ENCODE peak calls at places on chromosome 19, in six cellular contexts. X is CD4-positive, CD25-positive, alpha-beta regulatory T cell; Y is ascending aorta; I is breast epithelium; R is body of pancreas; B is tibial artery. Q is an unnamed sample.

GRCh38 chr19:6412111-6412999 is 12.3 kb downstream of the KHSRP start:
- DNase-seq in B (no peak), R (peak), Y (no peak), I (no peak), X (peak), Q (no peak)

GRCh38 chr19:7191946-7192691 is 102.1 kb downstream of the INSR start:
- DNase-seq in I (no peak), R (no peak), B (no peak), Y (no peak), X (peak), Q (no peak)

GRCh38 chr19:37691881-37692504 is 27.6 kb downstream of the ZNF607 start:
- DNase-seq in X (peak), I (peak), R (peak), B (peak), Y (peak), Q (peak)

GRCh38 chr19:58395220-58395978 is at the start of gene RNF225:
- DNase-seq in R (no peak), X (no peak), I (peak), Y (no peak), B (no peak), Q (no peak)

GRCh38 chr19:6071840-6072239 is 38.5 kb downstream of the RFX2 start:
- DNase-seq in R (no peak), Y (no peak), I (no peak), X (no peak), B (peak), Q (peak)

GRCh38 chr19:31263317-31263716 is 85.9 kb downstream of the TSHZ3 start:
- DNase-seq in I (no peak), Y (no peak), X (no peak), B (peak), R (no peak), Q (peak)

GRCh38 chr19:42606660-42607351 is 12.1 kb upstream of the CEACAM8 start:
- DNase-seq in I (peak), X (no peak), R (peak), Y (no peak), B (no peak), Q (no peak)

GRCh38 chr19:27872370-27872769 is 1340.6 kb downstream of the UQCRFS1 start:
- DNase-seq in R (no peak), Y (no peak), I (no peak), X (no peak), B (no peak), Q (no peak)

GRCh38 chr19:52991484-52991883 is 22.2 kb upstream of the ERVV-1 start:
- DNase-seq in I (no peak), X (no peak), R (no peak), B (no peak), Y (no peak), Q (peak)

GRCh38 chr19:13238891-13239534 is 88.8 kb downstream of the IER2 start:
- DNase-seq in X (no peak), I (no peak), B (no peak), Y (no peak), R (no peak), Q (no peak)

GRCh38 chr19:5407356-5407755 is 47.9 kb upstream of the ZNRF4 start:
- DNase-seq in Y (no peak), R (no peak), X (no peak), B (no peak), I (no peak), Q (no peak)

GRCh38 chr19:55494172-55494761 is 6.0 kb downstream of the SSC5D start:
- DNase-seq in I (no peak), B (no peak), X (no peak), R (no peak), Y (no peak), Q (no peak)

GRCh38 chr19:6674868-6675305 is 4.9 kb upstream of the TNFSF14 start:
- DNase-seq in X (peak), Y (peak), B (peak), I (no peak), R (no peak), Q (peak)

GRCh38 chr19:41373993-41374392 is 2.3 kb upstream of the TMEM91 start:
- DNase-seq in R (peak), X (no peak), I (peak), Y (no peak), B (peak), Q (no peak)

GRCh38 chr19:6772028-6772865 is at the start of gene VAV1:
- DNase-seq in R (no peak), X (peak), B (no peak), I (no peak), Y (peak), Q (no peak)

GRCh38 chr19:19268453-19269385 is 4.4 kb downstream of the TM6SF2 start:
- DNase-seq in X (no peak), R (no peak), I (no peak), Y (no peak), B (no peak), Q (no peak)

GRCh38 chr19:16429066-16429758 is 42.6 kb downstream of the EPS15L1 start:
- DNase-seq in B (no peak), X (no peak), Y (no peak), I (peak), R (peak), Q (no peak)

DNA sequence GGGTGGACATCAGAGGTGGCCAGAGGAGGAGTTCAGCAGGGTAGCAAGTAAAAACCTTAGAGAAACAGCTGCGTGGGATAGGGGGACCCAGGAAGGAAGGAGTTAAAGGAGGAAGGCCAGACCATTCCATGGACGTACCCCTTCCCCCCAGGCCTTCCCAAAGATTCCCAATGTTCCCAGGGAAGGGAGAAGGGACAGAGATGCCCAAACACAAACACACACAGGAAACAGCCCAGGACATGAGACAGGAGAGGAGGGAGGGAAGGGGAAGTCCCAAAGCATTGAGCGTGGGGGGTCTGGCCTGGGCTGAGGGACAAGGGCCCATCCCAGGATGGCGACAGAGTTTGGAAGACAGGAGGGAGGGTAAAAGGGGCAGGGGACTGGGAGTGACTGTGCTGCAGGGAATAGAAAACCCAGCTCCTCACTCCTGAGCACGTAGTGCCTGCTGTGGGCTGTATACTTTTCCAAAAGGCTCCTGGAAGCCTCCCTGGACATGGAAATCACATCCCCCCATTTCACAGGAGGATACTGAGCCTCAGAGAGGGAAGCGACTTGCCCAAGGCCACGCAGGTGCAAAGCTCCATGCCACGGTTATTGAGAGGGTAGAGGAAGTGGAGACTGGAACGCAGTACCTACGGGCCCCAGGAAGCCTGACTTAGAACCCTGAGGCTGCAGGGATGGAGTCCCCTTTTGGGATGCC is 1.1 kb downstream of the SYDE1 start:
- DNase-seq in Y (no peak), I (no peak), X (no peak), R (no peak), B (no peak), Q (no peak)
- H3K4me3 ChIP-seq in Y (peak), I (peak), X (no peak), R (no peak), B (peak), Q (peak)

GRCh38 chr19:38929929-38930775 is at the start of gene SARS2:
- DNase-seq in X (peak), B (peak), Y (peak), R (peak), I (peak), Q (peak)

GRCh38 chr19:38930776-38931761 is at the start of gene MRPS12:
- DNase-seq in Y (peak), I (peak), B (peak), X (peak), R (peak), Q (peak)

GRCh38 chr19:38928406-38929001 is 2.1 kb downstream of the SARS2 start:
- DNase-seq in R (no peak), Y (no peak), X (no peak), I (no peak), B (no peak), Q (no peak)

GRCh38 chr19:38933544-38933943 is 2.8 kb downstream of the MRPS12 start:
- DNase-seq in X (no peak), Y (no peak), B (no peak), I (no peak), R (no peak), Q (no peak)

GRCh38 chr19:38932425-38933179 is 1.9 kb downstream of the MRPS12 start:
- DNase-seq in Y (no peak), B (no peak), X (no peak), R (no peak), I (no peak), Q (no peak)
- H3K4me3 ChIP-seq in Y (no peak), B (no peak), X (no peak), R (no peak), I (no peak), Q (no peak)

DNA sequence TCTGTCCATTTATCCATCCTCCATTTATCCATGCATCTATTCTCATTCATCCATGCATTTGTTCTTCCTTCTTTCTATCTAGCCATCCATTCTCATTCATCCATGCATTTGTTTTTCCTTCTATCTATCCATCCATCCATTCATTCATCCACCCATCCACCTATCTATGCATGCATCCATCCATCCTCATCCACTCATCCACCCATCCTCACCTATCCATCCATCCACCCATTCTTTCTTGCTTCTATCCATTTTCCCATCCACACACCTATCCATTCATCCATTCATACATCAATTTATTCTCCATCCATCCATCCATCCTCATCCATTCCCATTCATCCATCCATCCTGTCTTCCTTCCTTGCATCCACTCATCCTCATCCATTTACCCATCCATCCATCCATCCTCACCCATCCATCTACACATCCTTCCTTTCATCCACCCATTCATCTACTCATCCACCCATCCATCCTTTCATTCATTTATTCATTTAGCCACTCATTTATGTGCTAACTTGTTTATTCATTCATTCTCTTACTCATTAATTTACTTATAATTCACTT is 20.3 kb downstream of the ACTL9 start:
- DNase-seq in X (no peak), B (no peak), Y (no peak), R (no peak), I (no peak), Q (no peak)
- H3K4me3 ChIP-seq in X (no peak), B (no peak), Y (no peak), R (no peak), I (no peak), Q (no peak)

GRCh38 chr19:1441677-1442438 is 3.7 kb downstream of the RPS15 start:
- DNase-seq in R (no peak), I (no peak), B (no peak), X (no peak), Y (no peak), Q (no peak)

GRCh38 chr19:1438035-1438932 is at the start of gene RPS15:
- DNase-seq in I (peak), B (peak), R (peak), Y (peak), X (peak), Q (peak)

GRCh38 chr19:1438933-1439358 is 750 bp downstream of the RPS15 start:
- DNase-seq in Y (no peak), I (no peak), R (no peak), B (no peak), X (no peak), Q (no peak)

GRCh38 chr19:1441022-1441426 is 2.8 kb downstream of the RPS15 start:
- DNase-seq in R (no peak), X (no peak), I (no peak), B (no peak), Y (no peak), Q (no peak)

DNA sequence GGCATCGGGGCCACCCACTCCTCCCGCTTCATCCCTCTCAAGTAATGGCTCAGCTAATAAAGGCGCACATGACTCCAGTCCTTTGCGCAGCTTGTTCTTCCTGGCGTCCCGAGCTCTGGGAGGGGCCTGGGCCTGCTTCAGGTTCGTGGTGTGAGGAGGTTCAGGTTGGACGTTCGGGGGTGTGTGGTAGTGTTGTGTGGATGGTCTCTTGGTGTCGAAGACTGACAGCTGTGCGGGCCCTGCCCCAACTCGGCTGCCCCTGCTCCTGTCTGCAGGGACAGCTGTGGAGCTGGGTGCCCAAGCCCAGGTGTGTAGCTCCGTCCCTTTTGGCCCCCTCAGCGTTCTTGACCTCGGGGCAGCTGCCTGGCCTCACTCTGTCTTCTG is 2.2 kb downstream of the RPS15 start:
- DNase-seq in Y (no peak), R (no peak), I (no peak), X (no peak), B (no peak), Q (no peak)
- H3K4me3 ChIP-seq in Y (no peak), R (no peak), I (no peak), X (no peak), B (no peak), Q (no peak)

GRCh38 chr19:49889687-49890348 is 6.9 kb downstream of the IL4I1 start:
- DNase-seq in I (peak), X (peak), Y (no peak), B (peak), R (peak), Q (no peak)
- H3K4me3 ChIP-seq in I (peak), X (no peak), Y (peak), B (peak), R (no peak), Q (no peak)

DNA sequence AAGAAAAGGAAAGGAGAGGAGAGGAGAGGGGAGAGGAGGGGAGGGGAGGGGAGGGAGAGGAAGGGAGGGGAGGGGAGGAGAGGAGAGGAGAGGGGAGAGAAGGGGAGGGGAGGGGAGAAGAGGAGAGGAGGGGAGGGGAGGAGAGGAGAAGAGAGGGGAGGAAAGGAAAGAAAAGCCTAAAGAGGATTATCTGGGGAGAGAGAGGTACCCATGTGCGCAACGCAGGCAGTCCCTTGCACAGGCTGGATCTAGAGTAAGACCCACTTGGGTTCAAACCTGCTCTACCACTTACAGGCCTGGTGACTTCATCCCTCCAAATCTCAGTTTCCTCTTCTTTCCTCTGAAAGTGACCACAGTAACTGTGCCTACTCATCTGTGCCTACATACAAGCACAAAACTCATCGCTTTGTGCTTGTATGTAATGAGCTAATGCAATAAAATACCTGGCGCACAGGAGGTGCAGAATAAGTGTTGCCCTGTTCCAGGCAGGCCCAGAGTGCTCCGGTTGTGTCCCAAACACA is 753 bp upstream of the MAP1S start:
- DNase-seq in Y (no peak), B (no peak), R (no peak), X (no peak), I (no peak), Q (no peak)
- H3K4me3 ChIP-seq in Y (peak), B (peak), R (no peak), X (peak), I (no peak), Q (no peak)

GRCh38 chr19:29966594-29967249 is 24.7 kb downstream of the URI1 start:
- DNase-seq in R (no peak), B (no peak), Y (no peak), X (no peak), I (no peak), Q (no peak)
- H3K4me3 ChIP-seq in R (no peak), B (no peak), Y (no peak), X (no peak), I (no peak), Q (no peak)

GRCh38 chr19:10552596-10553053 is 8.9 kb downstream of the ATG4D start:
- DNase-seq in R (no peak), Y (no peak), X (no peak), I (no peak), B (no peak), Q (no peak)
- H3K4me3 ChIP-seq in R (no peak), Y (no peak), X (no peak), I (no peak), B (no peak), Q (no peak)

DNA sequence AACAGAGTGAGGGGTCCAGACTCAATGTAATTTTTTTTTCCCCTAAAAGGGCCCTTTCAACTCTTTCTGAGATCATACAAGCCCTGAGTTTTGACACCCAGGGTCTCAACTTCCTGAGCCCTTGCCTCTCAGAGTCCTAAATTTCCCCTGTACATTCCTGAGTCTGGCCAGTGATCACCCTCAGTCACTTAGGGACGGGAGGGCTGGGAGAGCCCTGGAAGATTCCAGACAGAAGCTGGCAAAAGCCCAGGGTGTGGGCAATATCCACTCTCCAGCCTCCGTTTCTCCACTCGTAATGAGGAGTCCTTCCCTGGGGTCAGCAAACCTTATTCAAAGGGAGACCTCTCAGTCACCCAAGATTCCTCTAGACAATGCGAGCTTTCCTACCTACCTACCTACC is 1.6 kb downstream of the PPP1R13L start:
- DNase-seq in X (no peak), B (no peak), R (no peak), Y (no peak), I (no peak), Q (no peak)
- H3K4me3 ChIP-seq in X (no peak), B (no peak), R (no peak), Y (peak), I (no peak), Q (peak)

GRCh38 chr19:33868821-33869412 is 72.2 kb downstream of the KCTD15 start:
- DNase-seq in X (no peak), R (no peak), Y (no peak), I (peak), B (no peak), Q (peak)
- H3K4me3 ChIP-seq in X (no peak), R (no peak), Y (no peak), I (peak), B (peak), Q (no peak)

Q was measured in lower leg skin.